ENCODE peak calls at places on chromosomes 6 and 20, in four cellular contexts. A is SK-N-SH, O is HCT116, F is GM12878. L is an unnamed sample.

GRCh38 chr6:108106261-108106660 is 31.7 kb upstream of the OSTM1 start:
- DNase-seq in A (no peak), O (no peak), F (no peak), L (no peak)

GRCh38 chr20:24708411-24709295 is 239.2 kb downstream of the SYNDIG1 start:
- DNase-seq in A (no peak), O (no peak), F (no peak), L (no peak)

GRCh38 chr6:106973841-106974336 is 640 bp downstream of the CD24 start:
- DNase-seq in A (no peak), O (no peak), F (no peak), L (no peak)

GRCh38 chr6:142842423-142843261 is 102.3 kb downstream of the HIVEP2 start:
- DNase-seq in A (peak), O (no peak), F (peak), L (peak)

GRCh38 chr6:53803081-53803860 is 8.5 kb downstream of the LRRC1 start:
- DNase-seq in A (no peak), O (no peak), F (no peak), L (no peak)

GRCh38 chr6:130603391-130603790 is 223.8 kb upstream of the SMLR1 start:
- DNase-seq in A (no peak), O (no peak), F (no peak), L (no peak)

GRCh38 chr6:130026859-130027258 is 8.5 kb downstream of the L3MBTL3 start:
- DNase-seq in A (no peak), O (no peak), F (no peak), L (no peak)

GRCh38 chr20:41497186-41497895 is 120.8 kb downstream of the CHD6 start:
- DNase-seq in A (no peak), O (no peak), F (no peak), L (no peak)

GRCh38 chr6:11918739-11919605 is 93.1 kb upstream of the HIVEP1 start:
- DNase-seq in A (no peak), O (no peak), F (no peak), L (no peak)

GRCh38 chr20:58971429-58971828 is 9.6 kb upstream of the NELFCD start:
- DNase-seq in A (no peak), O (no peak), F (no peak), L (no peak)

GRCh38 chr20:58973866-58974265 is 7.2 kb upstream of the NELFCD start:
- DNase-seq in A (no peak), O (no peak), F (no peak), L (no peak)

GRCh38 chr20:58970146-58970545 is 10.9 kb upstream of the NELFCD start:
- DNase-seq in A (no peak), O (no peak), F (no peak), L (no peak)

GRCh38 chr20:58975353-58975752 is 5.7 kb upstream of the NELFCD start:
- DNase-seq in A (no peak), O (no peak), F (no peak), L (no peak)

GRCh38 chr20:58973179-58973578 is 7.9 kb upstream of the NELFCD start:
- DNase-seq in A (no peak), O (no peak), F (no peak), L (no peak)
- TF ChIP-seq JUND in A (no peak), O (no peak), F (no peak), L (no peak)

GRCh38 chr6:43219814-43220213 is 9.5 kb downstream of the DNPH1 start:
- DNase-seq in A (no peak), O (no peak), F (no peak), L (no peak)
- TF ChIP-seq JUND in A (no peak), O (no peak), F (no peak), L (no peak)

GRCh38 chr6:47822856-47823554 is 41.2 kb downstream of the OPN5 start:
- DNase-seq in A (no peak), O (no peak), F (no peak), L (no peak)

GRCh38 chr6:47817749-47818148 is 35.9 kb downstream of the OPN5 start:
- DNase-seq in A (no peak), O (no peak), F (no peak), L (no peak)
- TF ChIP-seq JUND in A (no peak), O (no peak), F (no peak), L (no peak)

GRCh38 chr6:1502041-1502440 is 107.7 kb upstream of the FOXC1 start:
- DNase-seq in A (no peak), O (no peak), F (no peak), L (no peak)

GRCh38 chr6:1507251-1507650 is 102.5 kb upstream of the FOXC1 start:
- DNase-seq in A (no peak), O (no peak), F (no peak), L (no peak)

GRCh38 chr6:1500874-1501273 is 108.8 kb upstream of the FOXC1 start:
- DNase-seq in A (no peak), O (no peak), F (no peak), L (no peak)

GRCh38 chr6:1503811-1504210 is 105.9 kb upstream of the FOXC1 start:
- DNase-seq in A (no peak), O (no peak), F (no peak), L (no peak)

GRCh38 chr6:1504465-1504864 is 105.2 kb upstream of the FOXC1 start:
- DNase-seq in A (no peak), O (no peak), F (no peak), L (no peak)
- TF ChIP-seq JUND in A (no peak), O (no peak), F (no peak), L (no peak)

DNA sequence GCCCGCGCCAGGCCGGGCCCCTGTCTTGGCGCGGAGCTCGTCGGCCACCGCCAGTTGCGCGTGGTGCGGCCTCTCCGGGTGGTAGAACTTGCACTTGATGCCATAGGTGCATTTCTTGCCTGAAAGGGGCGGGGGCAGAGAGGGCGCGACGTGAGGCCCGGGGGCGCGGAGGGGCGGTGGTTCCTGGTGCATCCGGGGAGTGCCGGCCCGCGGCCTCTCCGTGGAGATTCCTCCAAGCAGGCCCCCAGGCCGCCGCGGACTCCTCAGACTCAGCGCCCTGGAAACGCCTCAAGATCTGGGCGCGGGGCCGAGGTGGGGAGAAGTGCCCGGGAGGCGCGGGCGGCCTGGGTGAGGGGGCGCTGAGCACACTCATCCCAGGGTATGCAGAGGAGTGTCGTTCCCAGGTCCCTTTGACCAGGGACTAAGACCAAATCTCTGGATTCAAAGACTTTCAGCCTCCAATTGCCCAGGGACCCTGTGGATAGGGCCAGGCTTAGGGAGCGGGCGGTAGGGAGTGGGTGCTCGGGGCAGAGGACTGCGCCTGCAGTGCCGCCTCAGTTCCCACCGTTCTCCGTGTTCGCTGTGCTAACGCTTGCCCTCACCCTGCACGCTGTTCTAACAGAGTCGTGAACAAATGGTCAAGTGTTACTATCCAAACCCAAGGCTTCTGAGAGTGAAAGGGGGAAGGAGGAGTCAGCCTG is 33.3 kb downstream of the ZC3H12D start:
- DNase-seq in A (no peak), O (no peak), F (no peak), L (peak)
- TF ChIP-seq JUND in A (no peak), O (no peak), F (no peak), L (no peak)

GRCh38 chr6:5513393-5513792 is 252.1 kb downstream of the FARS2 start:
- DNase-seq in A (no peak), O (no peak), F (no peak), L (no peak)
- TF ChIP-seq JUND in A (no peak), O (no peak), F (no peak), L (no peak)

DNA sequence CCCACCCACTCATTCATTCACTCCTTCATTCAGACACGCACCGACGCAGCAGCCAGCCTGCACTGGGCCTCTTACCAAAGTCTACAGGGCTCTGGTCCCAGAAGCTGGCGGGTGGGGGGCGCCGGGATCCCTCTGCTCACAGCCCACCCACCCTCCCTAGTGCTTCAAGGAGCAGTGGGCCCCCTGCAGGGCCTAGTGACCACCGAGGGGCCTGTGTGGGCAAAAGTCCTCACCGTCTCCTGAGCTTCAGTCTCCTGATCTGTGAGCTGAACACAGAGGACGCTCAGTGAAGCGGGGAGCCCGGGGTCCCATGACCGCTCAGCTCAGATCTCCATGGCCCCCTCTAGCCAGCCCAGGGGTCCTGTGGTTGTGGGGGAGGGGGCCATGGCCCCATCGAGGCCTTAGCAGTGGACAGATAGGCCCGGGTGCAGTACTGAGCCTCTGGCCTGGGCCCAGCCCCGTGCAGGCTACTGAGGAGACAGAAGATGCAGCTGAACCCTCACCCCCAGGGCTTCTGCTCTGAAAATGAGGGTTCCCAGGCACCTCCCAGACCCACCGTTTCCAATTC is 33.4 kb upstream of the MRGBP start:
- DNase-seq in A (no peak), O (no peak), F (no peak), L (no peak)
- TF ChIP-seq JUND in A (no peak), O (peak), F (no peak), L (no peak)

GRCh38 chr6:139534472-139535115 is 160.1 kb upstream of the CITED2 start:
- DNase-seq in A (no peak), O (no peak), F (no peak), L (no peak)
- TF ChIP-seq JUND in A (no peak), O (no peak), F (no peak), L (no peak)

DNA sequence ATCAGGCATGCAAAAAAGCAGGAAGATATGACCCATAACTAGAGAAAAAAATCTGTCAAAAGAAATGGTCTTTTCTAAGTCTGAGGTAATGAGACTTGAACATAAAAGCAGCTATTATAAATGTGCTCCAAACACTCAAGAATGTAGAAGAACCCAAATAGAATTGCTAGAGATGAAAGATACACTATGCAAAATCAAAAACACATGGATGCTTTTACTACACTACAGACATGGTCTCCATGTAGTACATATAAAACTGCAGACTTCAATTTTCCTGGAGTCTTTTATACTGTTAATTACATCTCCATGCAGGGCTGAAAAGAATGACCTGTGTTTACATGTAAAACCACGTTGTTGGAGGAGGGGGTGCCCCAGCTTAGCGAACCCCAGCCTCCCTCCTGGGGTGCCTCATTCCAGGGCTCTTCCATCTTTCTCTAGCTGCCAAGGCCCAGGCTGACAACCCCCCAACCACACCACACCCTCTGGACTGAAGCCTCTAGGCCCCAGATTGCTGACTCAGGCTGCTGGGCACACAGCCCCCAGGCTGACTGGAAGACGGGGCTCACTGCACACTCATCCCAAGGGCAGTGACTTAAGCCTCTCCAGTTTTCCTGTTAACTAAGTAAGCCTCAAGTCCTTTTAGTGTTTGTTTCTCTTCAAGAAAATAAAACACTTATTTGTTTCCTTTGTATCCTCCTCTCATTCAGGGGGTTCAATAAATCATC is 25.9 kb upstream of the PLAGL1 start:
- DNase-seq in A (no peak), O (no peak), F (no peak), L (no peak)
- TF ChIP-seq JUND in A (no peak), O (no peak), F (no peak), L (no peak)

GRCh38 chr20:10572853-10573252 is 100.9 kb downstream of the JAG1 start:
- DNase-seq in A (no peak), O (no peak), F (no peak), L (no peak)

GRCh38 chr20:10571313-10571815 is 102.4 kb downstream of the JAG1 start:
- DNase-seq in A (no peak), O (no peak), F (no peak), L (no peak)

GRCh38 chr20:10573951-10574339 is 99.9 kb downstream of the JAG1 start:
- DNase-seq in A (no peak), O (no peak), F (no peak), L (no peak)

GRCh38 chr20:10576411-10576810 is 97.4 kb downstream of the JAG1 start:
- DNase-seq in A (no peak), O (no peak), F (no peak), L (no peak)

DNA sequence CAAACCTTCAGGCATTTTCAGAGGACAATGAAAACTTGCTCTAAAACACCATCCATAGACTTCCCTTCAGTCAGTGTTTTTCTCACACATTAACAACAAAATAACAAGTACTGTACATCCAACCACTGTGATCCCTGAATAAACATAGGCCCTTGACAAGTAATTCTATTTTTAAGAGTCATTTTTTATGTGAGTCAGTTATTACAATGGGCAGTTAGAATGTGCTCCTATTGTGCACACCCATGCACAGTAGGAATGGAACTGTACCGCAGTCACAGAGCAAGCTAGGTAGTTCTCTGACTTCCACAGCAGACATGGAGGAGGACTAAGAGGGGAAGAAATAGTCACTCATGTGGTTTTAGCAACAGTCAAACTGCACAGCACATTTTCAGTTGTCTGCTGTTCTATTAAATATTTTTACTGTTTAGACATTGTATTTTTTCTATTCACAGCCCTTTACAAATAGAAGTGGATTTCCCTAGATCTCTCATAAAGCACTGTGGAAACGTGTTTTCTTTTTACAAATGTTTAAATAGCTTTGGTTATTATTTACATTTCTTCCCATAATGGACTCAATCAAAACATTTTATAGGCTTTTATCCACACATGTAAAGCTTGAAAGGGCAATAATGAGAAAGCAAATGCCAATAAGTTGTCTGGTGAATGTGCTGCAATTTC is 100.4 kb downstream of the JAG1 start:
- DNase-seq in A (no peak), O (no peak), F (no peak), L (no peak)
- TF ChIP-seq JUND in A (no peak), O (no peak), F (no peak), L (no peak)